ENCODE peak calls at places on chromosomes 11 and 22, in six cellular contexts. E, I, H, J, V and Z are unnamed samples.

GRCh38 chr11:61848631-61849030 is 20.5 kb downstream of the FADS2 start:
- ATAC-seq in E (no peak), I (no peak), H (no peak), J (no peak), V (no peak), Z (no peak)

GRCh38 chr22:46612904-46613605 is 7.1 kb upstream of the GRAMD4 start:
- ATAC-seq in E (no peak), I (peak), H (peak), J (peak), V (peak), Z (peak)

GRCh38 chr22:40509401-40510134 is 127.0 kb downstream of the MRTFA start:
- ATAC-seq in E (no peak), I (no peak), H (no peak), J (peak), V (no peak), Z (no peak)

GRCh38 chr11:86291466-86292262 is 10.4 kb upstream of the HIKESHI start:
- ATAC-seq in E (peak), I (no peak), H (peak), J (peak), V (peak), Z (no peak)

GRCh38 chr22:23034621-23035556 is 35.4 kb upstream of the GNAZ start:
- ATAC-seq in E (no peak), I (no peak), H (peak), J (no peak), V (no peak), Z (peak)

GRCh38 chr22:29947410-29948387 is 64.7 kb downstream of the MTMR3 start:
- ATAC-seq in E (no peak), I (no peak), H (no peak), J (no peak), V (no peak), Z (no peak)

GRCh38 chr22:45763236-45763624 is 91.6 kb downstream of the ATXN10 start:
- ATAC-seq in E (no peak), I (no peak), H (no peak), J (no peak), V (no peak), Z (no peak)

GRCh38 chr22:38715176-38715764 is 9.5 kb downstream of the GTPBP1 start:
- ATAC-seq in E (no peak), I (no peak), H (no peak), J (no peak), V (no peak), Z (no peak)

GRCh38 chr22:38967451-38968450 is 10.3 kb downstream of the APOBEC3A start:
- ATAC-seq in E (no peak), I (peak), H (peak), J (peak), V (no peak), Z (peak)

GRCh38 chr11:120151536-120151935 is 13.6 kb upstream of the TRIM29 start:
- ATAC-seq in E (no peak), I (no peak), H (no peak), J (no peak), V (no peak), Z (no peak)

GRCh38 chr11:130634981-130635473 is 186.6 kb downstream of the ADAMTS15 start:
- ATAC-seq in E (no peak), I (no peak), H (no peak), J (no peak), V (no peak), Z (no peak)

GRCh38 chr11:128116447-128117240 is 470.7 kb downstream of the ETS1 start:
- ATAC-seq in E (no peak), I (no peak), H (no peak), J (no peak), V (no peak), Z (no peak)

GRCh38 chr22:37299969-37300509 is 17.7 kb downstream of the CYTH4 start:
- ATAC-seq in E (no peak), I (no peak), H (peak), J (no peak), V (no peak), Z (no peak)

GRCh38 chr11:4543561-4543960 is 1.4 kb upstream of the OR52M1 start:
- ATAC-seq in E (no peak), I (no peak), H (no peak), J (peak), V (no peak), Z (no peak)

GRCh38 chr11:19232910-19233503 is 7.7 kb downstream of the E2F8 start:
- ATAC-seq in E (peak), I (no peak), H (no peak), J (no peak), V (no peak), Z (no peak)

GRCh38 chr11:122984186-122985011 is 2.8 kb upstream of the BSX start:
- ATAC-seq in E (no peak), I (peak), H (no peak), J (peak), V (peak), Z (peak)

GRCh38 chr22:23036684-23037428 is 33.5 kb upstream of the GNAZ start:
- ATAC-seq in E (no peak), I (no peak), H (peak), J (peak), V (no peak), Z (no peak)

GRCh38 chr11:10931761-10932700 is 74.2 kb upstream of the ZBED5 start:
- ATAC-seq in E (peak), I (no peak), H (no peak), J (no peak), V (no peak), Z (no peak)

GRCh38 chr11:11253487-11253886 is 99.6 kb downstream of the CSNK2A3 start:
- ATAC-seq in E (no peak), I (no peak), H (no peak), J (no peak), V (no peak), Z (peak)

GRCh38 chr11:17552392-17553248 is 5.6 kb downstream of the OTOG start:
- ATAC-seq in E (no peak), I (no peak), H (no peak), J (peak), V (no peak), Z (no peak)

GRCh38 chr11:69073445-69073844 is 24.7 kb downstream of the TPCN2 start:
- ATAC-seq in E (no peak), I (no peak), H (no peak), J (no peak), V (no peak), Z (no peak)

GRCh38 chr11:95243658-95244057 is 12.7 kb upstream of the SESN3 start:
- ATAC-seq in E (no peak), I (no peak), H (no peak), J (peak), V (no peak), Z (no peak)

GRCh38 chr11:970319-970871 is 44.7 kb downstream of the AP2A2 start:
- ATAC-seq in E (no peak), I (peak), H (no peak), J (no peak), V (peak), Z (no peak)

GRCh38 chr22:21841422-21841821 is 26.0 kb downstream of the MAPK1 start:
- ATAC-seq in E (no peak), I (no peak), H (no peak), J (no peak), V (no peak), Z (no peak)

GRCh38 chr22:42189761-42190160 is 59.2 kb upstream of the CYP2D6 start:
- ATAC-seq in E (no peak), I (no peak), H (no peak), J (no peak), V (no peak), Z (no peak)

GRCh38 chr11:128868851-128869671 is 2.0 kb upstream of the KCNJ1 start:
- ATAC-seq in E (no peak), I (peak), H (no peak), J (peak), V (peak), Z (peak)

GRCh38 chr11:113494021-113494420 is 18.8 kb upstream of the DRD2 start:
- ATAC-seq in E (no peak), I (no peak), H (no peak), J (no peak), V (no peak), Z (no peak)

GRCh38 chr11:112523477-112523876 is 262.8 kb upstream of the PLET1 start:
- ATAC-seq in E (no peak), I (no peak), H (no peak), J (peak), V (no peak), Z (no peak)

GRCh38 chr22:37442537-37442936 is 15.3 kb upstream of the ELFN2 start:
- ATAC-seq in E (peak), I (no peak), H (no peak), J (no peak), V (peak), Z (no peak)

GRCh38 chr11:11979487-11980117 is 28.8 kb downstream of the DKK3 start:
- ATAC-seq in E (no peak), I (no peak), H (no peak), J (peak), V (no peak), Z (no peak)

GRCh38 chr11:133809525-133810178 is 35.7 kb downstream of the SPATA19 start:
- ATAC-seq in E (no peak), I (no peak), H (no peak), J (no peak), V (no peak), Z (no peak)